ENCODE peak calls at places on chromosomes 7 and 10, in four cellular contexts. R is MM.1S, X is tibial artery, K is NB4. O is an unnamed sample.

GRCh38 chr10:47047577-47048532 is 136.6 kb downstream of the PTPN20 start:
- DNase-seq in R (peak; percentile 63), X (peak; percentile 89), K (peak; percentile 84), O (peak; percentile 67)

GRCh38 chr10:89525556-89525955 is 9.8 kb downstream of the SLC16A12 start:
- DNase-seq in R (no peak), X (no peak), K (no peak), O (no peak)

GRCh38 chr10:28761084-28761875 is 84.0 kb downstream of the BAMBI start:
- DNase-seq in R (no peak), X (no peak), K (no peak), O (no peak)

GRCh38 chr7:10685040-10685439 is 288.6 kb upstream of the PHF14 start:
- DNase-seq in R (no peak), X (no peak), K (no peak), O (no peak)

GRCh38 chr7:127870231-127870907 is 160.9 kb downstream of the LRRC4 start:
- DNase-seq in R (no peak), X (no peak), K (peak; percentile 15), O (no peak)

GRCh38 chr7:87628780-87629569 is 777 bp downstream of the RUNDC3B start:
- DNase-seq in R (peak; percentile 69), X (no peak), K (no peak), O (no peak)

GRCh38 chr7:104627516-104627915 is 299.1 kb downstream of the LHFPL3 start:
- DNase-seq in R (peak; percentile 47), X (no peak), K (peak; percentile 51), O (peak; percentile 39)

GRCh38 chr7:140501941-140502340 is 22.6 kb upstream of the MKRN1 start:
- DNase-seq in R (no peak), X (no peak), K (no peak), O (no peak)

GRCh38 chr7:131819891-131820290 is 263.5 kb upstream of the PODXL start:
- DNase-seq in R (no peak), X (no peak), K (no peak), O (no peak)

GRCh38 chr7:154767821-154768415 is 235.0 kb downstream of the PAXIP1 start:
- DNase-seq in R (no peak), X (no peak), K (no peak), O (no peak)

GRCh38 chr10:60203993-60204618 is 185.6 kb downstream of the ANK3 start:
- DNase-seq in R (peak; percentile 28), X (no peak), K (peak; percentile 44), O (peak; percentile 7)

GRCh38 chr7:23680417-23681405 is 712 bp downstream of the FAM221A start:
- DNase-seq in R (no peak), X (peak; percentile 79), K (no peak), O (peak; percentile 69)

GRCh38 chr10:113947138-113948011 is 92.9 kb downstream of the NHLRC2 start:
- DNase-seq in R (peak; percentile 19), X (no peak), K (no peak), O (peak; percentile 23)

GRCh38 chr10:7192831-7193348 is 217.9 kb downstream of the SFMBT2 start:
- DNase-seq in R (no peak), X (no peak), K (no peak), O (peak; percentile 22)

GRCh38 chr7:3404490-3404889 is 103.4 kb downstream of the SDK1 start:
- DNase-seq in R (no peak), X (no peak), K (no peak), O (no peak)

GRCh38 chr7:114392686-114393085 is 21.9 kb upstream of the FOXP2 start:
- DNase-seq in R (no peak), X (no peak), K (no peak), O (no peak)

GRCh38 chr10:55742487-55742886 is 618.6 kb downstream of the ZWINT start:
- DNase-seq in R (no peak), X (no peak), K (peak; percentile 15), O (no peak)

GRCh38 chr10:103660364-103661197 is 167.1 kb downstream of the NEURL1 start:
- DNase-seq in R (no peak), X (peak; percentile 79), K (no peak), O (no peak)

GRCh38 chr10:3902809-3903410 is 117.9 kb upstream of the KLF6 start:
- DNase-seq in R (no peak), X (no peak), K (no peak), O (no peak)

GRCh38 chr10:99358101-99358500 is 28.9 kb downstream of the CNNM1 start:
- DNase-seq in R (no peak), X (no peak), K (no peak), O (no peak)

DNA sequence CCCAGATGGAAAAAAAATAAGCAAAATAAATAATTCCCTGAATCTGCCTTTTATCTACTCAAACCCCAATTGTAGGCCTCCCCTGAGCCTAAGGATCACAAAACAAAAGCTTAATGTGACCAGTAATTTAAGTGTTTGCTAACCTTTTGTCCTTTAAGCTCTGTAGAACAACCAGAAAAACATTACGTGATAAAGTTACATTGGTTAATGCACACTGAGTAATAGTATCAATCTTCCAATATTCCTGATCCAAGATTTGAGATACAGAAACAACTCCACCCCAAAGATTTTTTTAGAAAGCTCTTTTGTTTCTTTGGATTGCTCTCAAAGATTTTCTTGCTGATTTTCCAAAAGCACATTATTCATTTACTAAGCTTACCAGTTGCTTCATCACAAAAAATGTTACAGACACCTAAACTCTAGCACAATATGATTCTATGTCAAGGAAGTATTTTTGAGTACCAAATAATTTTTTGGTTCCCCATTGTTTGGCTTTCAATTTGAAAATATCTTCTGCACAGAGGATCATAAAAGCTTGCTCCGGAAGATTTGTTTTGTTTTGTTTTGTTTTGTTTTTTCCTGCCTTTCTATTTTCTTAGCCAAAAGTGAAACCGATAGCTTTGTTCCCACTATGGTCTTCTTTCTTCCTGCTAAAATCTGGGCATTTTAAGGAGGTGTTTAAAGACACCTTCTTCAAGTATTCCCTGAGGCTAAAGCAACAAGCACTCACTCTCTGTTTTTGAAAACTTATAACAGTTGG is 54.2 kb downstream of the TRIL start:
- DNase-seq in R (no peak), X (no peak), K (no peak), O (no peak)
- H3K4me3 ChIP-seq in R (no peak overlapping the region), X (no peak overlapping the region), K (no peak overlapping the region), O (no peak overlapping the region)

GRCh38 chr7:50687575-50688261 is 95.0 kb downstream of the GRB10 start:
- DNase-seq in R (no peak), X (no peak), K (no peak), O (no peak)

GRCh38 chr7:50685445-50686070 is 97.1 kb downstream of the GRB10 start:
- DNase-seq in R (no peak), X (no peak), K (no peak), O (no peak)

GRCh38 chr7:50687096-50687495 is 95.6 kb downstream of the GRB10 start:
- DNase-seq in R (no peak), X (no peak), K (no peak), O (no peak)

GRCh38 chr7:50693475-50693874 is 89.2 kb downstream of the GRB10 start:
- DNase-seq in R (no peak), X (no peak), K (no peak), O (no peak)

DNA sequence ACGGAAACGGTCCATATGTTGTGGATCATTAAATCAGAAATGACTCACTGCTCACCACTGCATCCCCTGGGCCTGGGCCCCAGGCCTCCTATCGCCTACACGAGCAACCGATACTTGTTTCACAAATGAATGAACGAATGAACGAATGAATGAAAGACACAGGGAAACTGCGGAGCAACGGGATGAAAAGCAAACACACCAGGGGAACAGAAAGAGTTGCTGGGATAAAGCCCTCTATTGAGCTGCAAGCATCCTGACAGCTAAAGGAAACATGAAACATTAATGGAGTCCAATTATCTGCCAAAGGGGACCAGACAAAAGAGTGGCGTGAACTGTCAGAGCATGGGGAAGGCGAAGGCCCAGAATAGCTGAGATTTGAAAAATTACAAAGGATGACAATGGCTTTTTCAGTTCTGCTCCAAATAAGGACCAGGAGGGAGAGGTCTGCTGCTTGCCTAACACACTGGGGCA is 92.1 kb downstream of the GRB10 start:
- DNase-seq in R (no peak), X (no peak), K (no peak), O (no peak)
- H3K4me3 ChIP-seq in R (no peak overlapping the region), X (no peak overlapping the region), K (no peak overlapping the region), O (no peak overlapping the region)

DNA sequence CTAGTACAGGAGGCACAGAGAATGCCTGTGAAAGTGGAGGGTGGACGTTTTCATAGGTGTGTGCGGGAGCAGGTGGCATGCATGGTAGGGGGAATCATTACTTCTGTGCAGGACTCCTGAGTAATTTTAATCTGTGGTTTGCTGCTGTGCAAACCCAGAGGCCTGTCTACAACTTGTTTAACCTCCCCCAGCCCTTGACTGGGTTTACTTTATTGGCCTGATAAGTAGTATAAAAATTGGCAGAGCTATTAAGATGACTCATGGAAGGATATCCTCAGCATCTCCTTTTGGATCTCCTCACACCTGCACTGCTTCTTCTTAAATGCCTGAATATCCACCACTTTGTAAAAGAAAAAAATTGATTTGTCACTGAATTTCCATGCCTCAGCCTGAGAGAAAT is 104.8 kb downstream of the AUTS2 start:
- DNase-seq in R (no peak), X (no peak), K (no peak), O (no peak)
- H3K4me3 ChIP-seq in R (no peak overlapping the region), X (no peak overlapping the region), K (no peak overlapping the region), O (no peak overlapping the region)

GRCh38 chr10:86969421-86970041 is 1.2 kb downstream of the ADIRF start:
- DNase-seq in R (no peak), X (peak; percentile 82), K (no peak), O (no peak)

GRCh38 chr10:86970152-86970886 is 2.0 kb downstream of the ADIRF start:
- DNase-seq in R (no peak), X (peak; percentile 98), K (peak; percentile 53), O (no peak)

GRCh38 chr10:86967481-86967941 is 771 bp upstream of the ADIRF start:
- DNase-seq in R (no peak), X (peak; percentile 72), K (no peak), O (no peak)

GRCh38 chr10:86968271-86968993 is at the start of gene ADIRF:
- DNase-seq in R (no peak), X (peak; percentile 94), K (no peak), O (no peak)

GRCh38 chr10:86968994-86969355 is 693 bp downstream of the ADIRF start:
- DNase-seq in R (no peak), X (no peak), K (no peak), O (no peak)
- H3K4me3 ChIP-seq in R (no peak overlapping the region), X (peak overlapping the region; percentile 79), K (no peak overlapping the region), O (no peak overlapping the region)

GRCh38 chr10:119479048-119479394 is 63.5 kb downstream of the RGS10 start:
- DNase-seq in R (no peak), X (no peak), K (no peak), O (peak; percentile 50)

GRCh38 chr10:119474606-119475005 is 67.9 kb downstream of the RGS10 start:
- DNase-seq in R (no peak), X (no peak), K (no peak), O (no peak)

GRCh38 chr10:119478111-119479047 is 64.1 kb downstream of the RGS10 start:
- DNase-seq in R (peak; percentile 22), X (no peak), K (no peak), O (peak; percentile 77)

GRCh38 chr10:119479532-119479931 is 63.0 kb downstream of the RGS10 start:
- DNase-seq in R (no peak), X (no peak), K (no peak), O (no peak)

DNA sequence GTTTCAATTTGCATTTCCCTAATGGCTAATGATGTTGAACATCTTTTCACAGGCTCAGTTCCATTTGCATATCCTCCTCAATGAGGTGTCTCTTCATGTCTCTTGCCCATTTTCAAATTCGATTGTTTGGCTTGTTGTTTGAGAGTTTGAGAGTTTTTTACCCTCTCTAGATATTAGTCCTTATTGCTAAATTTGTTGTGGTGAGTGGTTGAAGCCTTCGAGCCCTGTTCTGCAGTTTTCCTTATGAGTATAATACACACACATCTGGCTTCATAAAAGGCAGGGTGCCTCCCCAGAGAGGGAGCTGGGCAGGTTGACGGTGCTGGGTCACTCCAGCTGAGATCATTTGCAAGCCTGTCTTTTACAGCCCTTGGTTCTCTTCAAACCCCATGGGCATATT is 65.1 kb downstream of the RGS10 start:
- DNase-seq in R (no peak), X (no peak), K (no peak), O (no peak)
- H3K4me3 ChIP-seq in R (no peak overlapping the region), X (no peak overlapping the region), K (no peak overlapping the region), O (no peak overlapping the region)